ENCODE peak calls at places on chromosomes 6 and 20, in eight cellular contexts. R, J, I, S, M, X, B and U are unnamed samples.

GRCh38 chr20:58760881-58761280 is 68.3 kb downstream of the NPEPL1 start:
- DNase-seq in R (no peak), J (no peak), I (no peak), S (no peak), M (no peak), X (no peak), B (no peak), U (no peak)

GRCh38 chr20:41100001-41100480 is 37.3 kb upstream of the PLCG1 start:
- DNase-seq in R (no peak), J (no peak), I (no peak), S (no peak), M (no peak), X (no peak), B (no peak), U (no peak)

GRCh38 chr6:106064766-106065165 is 21.4 kb upstream of the PRDM1 start:
- DNase-seq in R (no peak), J (no peak), I (no peak), S (no peak), M (no peak), X (no peak), B (no peak), U (no peak)

GRCh38 chr20:36717657-36718056 is 28.2 kb downstream of the NDRG3 start:
- DNase-seq in R (no peak), J (peak), I (no peak), S (no peak), M (no peak), X (no peak), B (peak), U (no peak)

GRCh38 chr6:53100561-53100960 is 35.4 kb downstream of the FBXO9 start:
- DNase-seq in R (no peak), J (no peak), I (no peak), S (no peak), M (no peak), X (no peak), B (no peak), U (no peak)

GRCh38 chr6:6841571-6841970 is 253.1 kb downstream of the LY86 start:
- DNase-seq in R (no peak), J (no peak), I (no peak), S (no peak), M (no peak), X (no peak), B (no peak), U (no peak)

GRCh38 chr6:37759221-37760154 is 60.0 kb upstream of the ZFAND3 start:
- DNase-seq in R (no peak), J (no peak), I (no peak), S (no peak), M (no peak), X (no peak), B (no peak), U (no peak)

GRCh38 chr20:40192083-40192482 is 497.0 kb downstream of the MAFB start:
- DNase-seq in R (no peak), J (no peak), I (no peak), S (no peak), M (no peak), X (no peak), B (no peak), U (no peak)

GRCh38 chr6:157813757-157814455 is 9.1 kb upstream of the SNX9 start:
- DNase-seq in R (no peak), J (peak), I (no peak), S (no peak), M (no peak), X (no peak), B (no peak), U (no peak)

GRCh38 chr6:69867075-69867911 is 937 bp downstream of the COL19A1 start:
- DNase-seq in R (no peak), J (peak), I (peak), S (peak), M (peak), X (peak), B (peak), U (no peak)

GRCh38 chr6:53375851-53376250 is 27.1 kb upstream of the ELOVL5 start:
- DNase-seq in R (no peak), J (no peak), I (no peak), S (no peak), M (no peak), X (no peak), B (no peak), U (no peak)

GRCh38 chr6:78565997-78566396 is 301.4 kb upstream of the IRAK1BP1 start:
- DNase-seq in R (no peak), J (no peak), I (no peak), S (no peak), M (no peak), X (no peak), B (no peak), U (no peak)

GRCh38 chr6:75329703-75330102 is 45.1 kb upstream of the TMEM30A start:
- DNase-seq in R (no peak), J (no peak), I (no peak), S (no peak), M (no peak), X (no peak), B (no peak), U (no peak)

GRCh38 chr20:4871486-4871885 is 129.8 kb downstream of the SLC23A2 start:
- DNase-seq in R (no peak), J (no peak), I (no peak), S (peak), M (no peak), X (no peak), B (no peak), U (no peak)

GRCh38 chr6:52595000-52595795 is 18.3 kb upstream of the TRAM2 start:
- DNase-seq in R (no peak), J (no peak), I (peak), S (no peak), M (no peak), X (no peak), B (no peak), U (no peak)

GRCh38 chr6:138387577-138388368 is 10.1 kb downstream of the SMIM28 start:
- DNase-seq in R (no peak), J (no peak), I (no peak), S (peak), M (no peak), X (no peak), B (no peak), U (no peak)

GRCh38 chr6:39048481-39049399 is at the start of gene GLP1R:
- DNase-seq in R (no peak), J (no peak), I (no peak), S (no peak), M (no peak), X (peak), B (no peak), U (no peak)

GRCh38 chr6:2129076-2129695 is 116.2 kb downstream of the GMDS start:
- DNase-seq in R (no peak), J (no peak), I (no peak), S (no peak), M (no peak), X (no peak), B (no peak), U (no peak)

GRCh38 chr6:169865346-169866139 is 114.1 kb downstream of the ERMARD start:
- DNase-seq in R (no peak), J (no peak), I (no peak), S (no peak), M (no peak), X (no peak), B (no peak), U (no peak)

GRCh38 chr6:136188492-136188891 is 61.6 kb downstream of the MTFR2 start:
- DNase-seq in R (no peak), J (no peak), I (peak), S (no peak), M (no peak), X (no peak), B (no peak), U (no peak)

GRCh38 chr20:22984611-22985010 is 50.5 kb upstream of the SSTR4 start:
- DNase-seq in R (no peak), J (no peak), I (no peak), S (no peak), M (no peak), X (no peak), B (no peak), U (no peak)